ENCODE peak calls at places on chromosomes 11 and 22, in nine cellular contexts. W, R, G, J, A, S, H, U and P are unnamed samples. For H3K36me3, the result is how much of the 10 kb centered on the place peaks cover.

GRCh38 chr11:36333897-36334296 is 37.8 kb downstream of the PRR5L start:
- DNase-seq in W (peak), J (no peak), U (no peak), G (no peak), R (no peak), A (no peak), S (peak), H (peak), P (no peak)

GRCh38 chr11:11722246-11722645 is 100.4 kb upstream of the GALNT18 start:
- DNase-seq in U (no peak), H (peak), J (no peak), R (no peak), A (no peak), W (no peak), G (no peak), S (no peak), P (no peak)

GRCh38 chr22:44392446-44392921 is 79.7 kb upstream of the SHISAL1 start:
- DNase-seq in U (peak), W (no peak), J (no peak), G (no peak), S (no peak), R (peak), H (no peak), A (peak), P (peak)

GRCh38 chr11:68840661-68841653 is 759 bp downstream of the CPT1A start:
- DNase-seq in W (peak), J (peak), U (peak), G (peak), A (peak), S (peak), R (no peak), H (no peak), P (peak)

GRCh38 chr11:2942872-2943710 is 13.9 kb upstream of the PHLDA2 start:
- DNase-seq in U (no peak), H (no peak), S (no peak), W (no peak), A (no peak), J (no peak), R (no peak), G (no peak), P (no peak)

GRCh38 chr11:77152846-77153245 is 24.8 kb downstream of the MYO7A start:
- DNase-seq in W (peak), R (no peak), H (no peak), U (no peak), J (no peak), G (no peak), A (no peak), S (no peak), P (peak)

GRCh38 chr22:19772673-19773469 is 12.3 kb downstream of the TBX1 start:
- DNase-seq in H (no peak), J (no peak), S (no peak), A (peak), R (no peak), U (no peak), W (no peak), G (no peak), P (peak)

GRCh38 chr11:69646493-69647201 is 5.7 kb downstream of the CCND1 start:
- DNase-seq in A (no peak), R (no peak), G (no peak), J (no peak), S (no peak), W (no peak), H (no peak), U (no peak), P (no peak)

GRCh38 chr11:47967577-47968230 is 12.7 kb upstream of the PTPRJ start:
- DNase-seq in U (no peak), J (no peak), G (no peak), H (no peak), A (no peak), W (no peak), S (no peak), R (no peak), P (no peak)

GRCh38 chr11:86246293-86246675 is 1.7 kb downstream of the EED start:
- DNase-seq in J (no peak), U (no peak), R (no peak), A (no peak), S (no peak), G (no peak), H (no peak), W (no peak), P (no peak)

GRCh38 chr11:134200688-134201087 is 23.1 kb downstream of the NCAPD3 start:
- DNase-seq in A (no peak), H (no peak), G (no peak), W (no peak), R (no peak), S (no peak), U (no peak), J (no peak), P (no peak)

GRCh38 chr11:102842930-102843329 is 479 bp downstream of the MMP3 start:
- DNase-seq in W (no peak), S (no peak), H (no peak), J (no peak), U (no peak), R (no peak), G (no peak), A (no peak), P (no peak)

GRCh38 chr11:94537051-94537600 is 6.6 kb upstream of the FUT4 start:
- DNase-seq in U (no peak), G (no peak), S (no peak), A (no peak), H (no peak), W (peak), J (no peak), R (no peak), P (no peak)

GRCh38 chr11:130145975-130146776 is 13.4 kb upstream of the ST14 start:
- DNase-seq in S (no peak), R (peak), J (no peak), H (no peak), U (peak), G (peak), W (no peak), A (peak), P (no peak)

GRCh38 chr11:35274909-35275807 is 136.2 kb downstream of the CD44 start:
- DNase-seq in R (peak), U (peak), A (peak), J (no peak), G (peak), S (peak), H (no peak), W (no peak), P (no peak)

GRCh38 chr11:19740586-19740985 is 27.9 kb downstream of the NAV2 start:
- DNase-seq in R (no peak), A (no peak), H (no peak), U (no peak), J (no peak), S (no peak), W (no peak), G (no peak), P (no peak)

GRCh38 chr11:112315861-112316739 is 55.4 kb upstream of the PLET1 start:
- DNase-seq in R (no peak), H (peak), U (no peak), G (no peak), S (no peak), A (no peak), W (no peak), J (no peak), P (no peak)

GRCh38 chr22:46547179-46547882 is 9.9 kb upstream of the CELSR1 start:
- DNase-seq in S (peak), R (no peak), G (no peak), U (peak), A (peak), W (peak), J (peak), H (no peak), P (peak)

GRCh38 chr22:27507935-27508504 is 293.5 kb downstream of the MN1 start:
- DNase-seq in A (no peak), J (no peak), R (no peak), H (no peak), U (no peak), S (no peak), G (no peak), W (no peak), P (no peak)

GRCh38 chr22:18091478-18091877 is 13.7 kb downstream of the PEX26 start:
- DNase-seq in G (no peak), J (no peak), R (no peak), A (no peak), W (no peak), S (no peak), H (no peak), U (no peak), P (no peak)

GRCh38 chr11:72244317-72245231 is 598 bp upstream of the PHOX2A start:
- DNase-seq in S (peak), J (no peak), G (peak), R (no peak), A (no peak), U (no peak), H (no peak), W (no peak), P (no peak)

GRCh38 chr22:17769716-17770082 is 4.6 kb downstream of the BID start:
- DNase-seq in U (no peak), J (no peak), A (no peak), R (no peak), H (no peak), W (no peak), G (no peak), S (no peak), P (no peak)

GRCh38 chr11:122173587-122173986 is 57.6 kb upstream of the BLID start:
- DNase-seq in W (no peak), S (no peak), H (no peak), A (no peak), R (no peak), U (no peak), J (no peak), G (no peak), P (no peak)

GRCh38 chr11:117039897-117040296 is 58.3 kb downstream of the SIK3 start:
- DNase-seq in A (no peak), H (no peak), W (no peak), S (no peak), R (no peak), J (no peak), G (no peak), U (no peak), P (no peak)

GRCh38 chr22:29147241-29147919 is 58.3 kb upstream of the EMID1 start:
- DNase-seq in W (no peak), H (no peak), A (no peak), J (no peak), U (no peak), R (no peak), S (no peak), G (no peak), P (peak)

GRCh38 chr11:111454561-111455192 is 57.5 kb downstream of the BTG4 start:
- DNase-seq in A (no peak), R (no peak), U (no peak), H (no peak), J (no peak), G (no peak), W (peak), S (peak), P (no peak)

GRCh38 chr22:31857247-31857646 is 87.1 kb upstream of the YWHAH start:
- DNase-seq in G (no peak), R (no peak), J (no peak), H (no peak), S (peak), W (no peak), U (no peak), A (no peak), P (no peak)

GRCh38 chr11:116725434-116726221 is 47.2 kb downstream of the BUD13 start:
- DNase-seq in W (peak), S (peak), R (no peak), J (no peak), H (no peak), A (no peak), G (no peak), U (no peak), P (peak)

GRCh38 chr22:47632646-47633045 is 870.2 kb downstream of the TBC1D22A start:
- DNase-seq in S (no peak), A (no peak), J (peak), U (no peak), R (no peak), H (peak), G (no peak), W (no peak), P (no peak)
- H3K4me3 ChIP-seq in S (no peak), A (no peak), J (no peak), U (no peak), R (no peak), H (no peak), G (no peak), W (no peak), P (no peak)

GRCh38 chr22:30348395-30348794 is 8.3 kb downstream of the SF3A1 start:
- DNase-seq in R (no peak), U (no peak), H (no peak), S (no peak), J (no peak), A (no peak), W (no peak), G (no peak), P (no peak)
- H3K36me3 ChIP-seq in R (under half), U (half or more), H (half or more), S (under half), J (half or more), A (half or more), W (half or more), G (under half), P (under half)

GRCh38 chr11:109986488-109986887 is 106.7 kb upstream of the ZC3H12C start:
- DNase-seq in J (no peak), A (no peak), H (no peak), S (no peak), G (no peak), R (no peak), W (no peak), U (no peak), P (no peak)

GRCh38 chr11:109983358-109983757 is 109.8 kb upstream of the ZC3H12C start:
- DNase-seq in A (no peak), J (no peak), R (no peak), W (no peak), H (no peak), S (no peak), U (no peak), G (no peak), P (no peak)

GRCh38 chr11:109981028-109981636 is 112.1 kb upstream of the ZC3H12C start:
- DNase-seq in R (no peak), J (no peak), S (no peak), A (no peak), G (no peak), W (no peak), H (no peak), U (no peak), P (no peak)

GRCh38 chr11:109978895-109979294 is 114.3 kb upstream of the ZC3H12C start:
- DNase-seq in W (peak), U (no peak), J (no peak), R (no peak), H (no peak), S (no peak), G (no peak), A (no peak), P (no peak)

DNA sequence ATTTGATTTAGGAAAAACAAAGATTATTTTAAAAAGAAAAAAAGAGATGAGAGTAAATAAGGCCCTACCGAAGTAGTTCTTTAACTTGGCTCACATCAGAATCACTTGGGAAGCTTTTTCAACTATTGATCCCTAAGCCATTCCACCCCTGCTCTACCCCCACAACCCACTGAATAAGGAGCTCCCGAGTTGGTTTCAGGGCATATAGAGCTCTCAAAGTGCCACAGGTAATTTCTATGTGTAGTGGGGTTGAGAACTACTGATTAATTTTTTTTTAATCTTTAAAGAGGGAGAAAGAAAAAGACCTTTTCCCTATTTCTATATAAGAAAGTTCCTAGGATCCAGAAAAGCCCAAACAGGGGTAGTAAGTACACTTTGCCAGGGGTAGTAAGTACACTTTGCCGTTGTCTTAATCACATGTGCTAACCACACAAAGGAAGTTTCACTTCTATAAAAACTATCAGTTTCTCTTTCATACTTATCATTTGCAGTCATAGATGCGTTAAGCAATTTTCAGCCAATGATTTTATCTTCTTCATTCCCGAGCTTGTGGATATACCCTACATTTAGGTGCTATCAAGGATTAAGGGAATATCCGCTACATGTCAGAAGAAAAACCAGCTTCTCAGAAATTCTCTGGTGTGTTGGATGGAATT is 108.4 kb upstream of the ZC3H12C start:
- DNase-seq in J (no peak), W (peak), S (no peak), H (no peak), R (no peak), U (no peak), A (no peak), G (no peak), P (no peak)
- H3K4me3 ChIP-seq in J (no peak), W (no peak), S (no peak), H (no peak), R (no peak), U (no peak), A (no peak), G (no peak), P (no peak)

GRCh38 chr22:49925525-49926128 is 7.2 kb downstream of the CRELD2 start:
- DNase-seq in J (no peak), S (no peak), G (peak), R (no peak), A (no peak), W (no peak), H (no peak), U (no peak), P (no peak)
- H3K36me3 ChIP-seq in J (under half), S (under half), G (under half), R (under half), A (under half), W (under half), H (under half), U (under half), P (under half)

GRCh38 chr11:1262172-1263006 is 39.5 kb downstream of the MUC5B start:
- DNase-seq in R (peak), A (peak), S (peak), H (peak), G (peak), U (peak), J (peak), W (peak), P (peak)

GRCh38 chr11:1260620-1261019 is 37.8 kb downstream of the MUC5B start:
- DNase-seq in R (no peak), G (peak), U (no peak), W (no peak), H (no peak), J (no peak), A (no peak), S (no peak), P (no peak)

GRCh38 chr11:1263036-1263435 is 40.2 kb downstream of the MUC5B start:
- DNase-seq in A (peak), J (no peak), H (no peak), R (no peak), W (no peak), S (no peak), G (no peak), U (no peak), P (peak)

GRCh38 chr11:1260023-1260501 is 37.2 kb downstream of the MUC5B start:
- DNase-seq in G (peak), S (no peak), U (no peak), J (no peak), R (no peak), W (peak), A (no peak), H (no peak), P (peak)

DNA sequence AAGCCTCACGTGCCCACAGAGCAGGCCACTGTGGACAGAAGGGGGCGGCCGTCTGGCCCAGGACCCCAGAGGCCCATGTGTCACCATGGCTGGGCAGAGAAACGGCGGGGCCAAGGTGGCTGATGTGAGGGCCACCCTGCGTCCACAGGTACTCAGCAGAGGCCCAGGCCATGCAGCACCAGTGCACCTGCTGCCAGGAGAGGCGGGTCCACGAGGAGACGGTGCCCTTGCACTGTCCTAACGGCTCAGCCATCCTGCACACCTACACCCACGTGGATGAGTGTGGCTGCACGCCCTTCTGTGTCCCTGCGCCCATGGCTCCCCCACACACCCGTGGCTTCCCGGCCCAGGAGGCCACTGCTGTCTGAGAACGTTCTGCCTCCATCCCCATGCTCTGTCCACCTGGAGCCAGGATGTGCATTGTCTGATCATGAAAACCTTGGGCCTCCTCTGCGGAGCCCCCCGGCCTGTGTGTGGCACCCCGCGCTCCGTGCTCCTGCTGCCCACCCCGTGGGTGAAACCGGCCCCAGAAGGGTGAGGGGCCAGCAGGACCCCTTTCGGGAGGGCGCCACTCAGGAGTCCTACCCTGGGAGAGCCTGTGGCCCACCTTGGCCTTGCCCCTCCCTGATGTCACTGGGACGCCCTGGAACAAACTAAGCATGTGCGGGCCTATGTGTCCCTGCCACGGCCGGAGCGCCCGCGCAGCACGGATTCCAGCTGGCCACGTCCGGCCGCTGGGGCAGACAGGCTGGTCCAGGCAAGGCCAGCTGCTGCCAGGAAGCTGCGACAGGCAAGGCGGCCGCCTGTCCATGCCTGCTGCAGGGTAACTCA is 38.6 kb downstream of the MUC5B start:
- DNase-seq in S (no peak), A (no peak), W (no peak), H (no peak), R (no peak), G (no peak), U (no peak), J (no peak), P (peak)
- H3K4me3 ChIP-seq in S (no peak), A (peak), W (no peak), H (peak), R (peak), G (no peak), U (peak), J (peak), P (peak)

GRCh38 chr22:36358533-36359171 is 29.1 kb downstream of the MYH9 start:
- DNase-seq in J (no peak), R (no peak), S (no peak), A (no peak), G (no peak), W (no peak), U (no peak), H (no peak), P (no peak)
- H3K36me3 ChIP-seq in J (under half), R (under half), S (under half), A (under half), G (under half), W (under half), U (under half), H (under half), P (under half)

GRCh38 chr11:62552931-62553838 is 6.6 kb upstream of the AHNAK start:
- DNase-seq in U (peak), J (peak), S (peak), H (peak), A (peak), G (peak), R (peak), W (peak), P (peak)
- H3K4me3 ChIP-seq in U (peak), J (peak), S (peak), H (peak), A (peak), G (no peak), R (peak), W (no peak), P (peak)

GRCh38 chr11:16763746-16764145 is 25.3 kb downstream of the C11orf58 start:
- DNase-seq in U (no peak), S (no peak), R (no peak), J (no peak), H (no peak), W (no peak), G (no peak), A (no peak), P (no peak)

GRCh38 chr11:16759857-16760256 is 21.4 kb downstream of the C11orf58 start:
- DNase-seq in G (no peak), A (no peak), W (no peak), R (no peak), H (no peak), S (no peak), J (no peak), U (no peak), P (no peak)

GRCh38 chr11:16758382-16759024 is 20.1 kb downstream of the C11orf58 start:
- DNase-seq in R (no peak), G (no peak), H (no peak), A (no peak), S (no peak), U (no peak), J (no peak), W (no peak), P (no peak)
- H3K36me3 ChIP-seq in R (under half), G (under half), H (half or more), A (under half), S (under half), U (half or more), J (under half), W (under half), P (half or more)